ENCODE peak calls at places on chromosome 6, in four cellular contexts. E, H, W and V are unnamed samples.

GRCh38 chr6:148959008-148959407 is 212.2 kb downstream of the UST start:
- DNase-seq in E (no peak), H (no peak), W (no peak), V (no peak)

GRCh38 chr6:161449521-161449920 is 175.7 kb upstream of the AGPAT4 start:
- DNase-seq in E (no peak), H (no peak), W (no peak), V (no peak)

GRCh38 chr6:89610149-89610642 is 28.4 kb downstream of the LYRM2 start:
- DNase-seq in E (peak), H (peak), W (peak), V (peak)

GRCh38 chr6:33717857-33718552 is 6.5 kb upstream of the UQCC2 start:
- DNase-seq in E (no peak), H (no peak), W (no peak), V (no peak)

GRCh38 chr6:137761072-137761471 is 106.0 kb upstream of the TNFAIP3 start:
- DNase-seq in E (no peak), H (peak), W (no peak), V (no peak)

GRCh38 chr6:135939216-135939610 is 87.7 kb downstream of the PDE7B start:
- DNase-seq in E (no peak), H (no peak), W (no peak), V (no peak)

GRCh38 chr6:162271922-162272321 is 455.6 kb downstream of the PRKN start:
- DNase-seq in E (no peak), H (peak), W (no peak), V (no peak)

GRCh38 chr6:120852293-120852849 is 481.9 kb downstream of the TBC1D32 start:
- DNase-seq in E (no peak), H (no peak), W (no peak), V (no peak)

GRCh38 chr6:34236423-34237315 is at the start of gene HMGA1:
- DNase-seq in E (peak), H (peak), W (peak), V (peak)

GRCh38 chr6:14002176-14002947 is 77.6 kb downstream of the RNF182 start:
- DNase-seq in E (no peak), H (no peak), W (no peak), V (peak)

GRCh38 chr6:154113392-154113791 is 74.4 kb downstream of the OPRM1 start:
- DNase-seq in E (no peak), H (no peak), W (no peak), V (no peak)

GRCh38 chr6:125913864-125914351 is 42.7 kb upstream of the HINT3 start:
- DNase-seq in E (no peak), H (no peak), W (peak), V (no peak)

GRCh38 chr6:139338845-139339244 is 35.6 kb downstream of the CITED2 start:
- DNase-seq in E (no peak), H (no peak), W (peak), V (no peak)

GRCh38 chr6:166624275-166624674 is 2.8 kb downstream of the RPS6KA2 start:
- DNase-seq in E (no peak), H (no peak), W (peak), V (no peak)

GRCh38 chr6:163170294-163170883 is 244.1 kb upstream of the QKI start:
- DNase-seq in E (peak), H (peak), W (no peak), V (peak)

GRCh38 chr6:33114428-33114827 is 38.6 kb downstream of the HLA-DPB1 start:
- DNase-seq in E (no peak), H (no peak), W (no peak), V (no peak)

GRCh38 chr6:43927525-43928210 is 157.7 kb downstream of the VEGFA start:
- DNase-seq in E (no peak), H (no peak), W (no peak), V (no peak)

GRCh38 chr6:6908116-6908515 is 199.6 kb upstream of the RREB1 start:
- DNase-seq in E (no peak), H (no peak), W (no peak), V (no peak)

GRCh38 chr6:26057899-26058298 is 29.3 kb upstream of the HFE start:
- DNase-seq in E (no peak), H (no peak), W (no peak), V (no peak)

GRCh38 chr6:44733868-44734267 is 346.4 kb downstream of the CDC5L start:
- DNase-seq in E (no peak), H (no peak), W (no peak), V (no peak)

GRCh38 chr6:118697554-118697953 is 46.2 kb upstream of the CEP85L start:
- DNase-seq in E (no peak), H (no peak), W (no peak), V (no peak)

GRCh38 chr6:71887006-71887743 is 825 bp downstream of the RIMS1 start:
- DNase-seq in E (peak), H (peak), W (no peak), V (peak)

GRCh38 chr6:154738561-154738961 is 5.3 kb downstream of the SCAF8 start:
- DNase-seq in E (no peak), H (peak), W (peak), V (no peak)

GRCh38 chr6:35585688-35586087 is 73.0 kb upstream of the TULP1 start:
- DNase-seq in E (no peak), H (no peak), W (no peak), V (no peak)

GRCh38 chr6:138272543-138273305 is 54.4 kb upstream of the PBOV1 start:
- DNase-seq in E (no peak), H (peak), W (peak), V (no peak)

GRCh38 chr6:122825180-122825579 is 36.1 kb downstream of the SMPDL3A start:
- DNase-seq in E (no peak), H (peak), W (no peak), V (no peak)

GRCh38 chr6:112337209-112337638 is 9.9 kb upstream of the RFPL4B start:
- DNase-seq in E (peak), H (peak), W (peak), V (peak)

GRCh38 chr6:142822882-142823578 is 121.9 kb downstream of the HIVEP2 start:
- DNase-seq in E (peak), H (peak), W (no peak), V (peak)

GRCh38 chr6:114085206-114085605 is 114.3 kb upstream of the HDAC2 start:
- DNase-seq in E (no peak), H (no peak), W (peak), V (no peak)

GRCh38 chr6:109610555-109610954 is 80.4 kb downstream of the AK9 start:
- DNase-seq in E (no peak), H (no peak), W (no peak), V (no peak)

GRCh38 chr6:117222861-117223260 is 42.5 kb upstream of the VGLL2 start:
- DNase-seq in E (no peak), H (no peak), W (no peak), V (no peak)

GRCh38 chr6:7073810-7074525 is 33.8 kb upstream of the RREB1 start:
- DNase-seq in E (no peak), H (no peak), W (no peak), V (no peak)

GRCh38 chr6:39087197-39087596 is 27.8 kb downstream of the SAYSD1 start:
- DNase-seq in E (no peak), H (no peak), W (no peak), V (no peak)

DNA sequence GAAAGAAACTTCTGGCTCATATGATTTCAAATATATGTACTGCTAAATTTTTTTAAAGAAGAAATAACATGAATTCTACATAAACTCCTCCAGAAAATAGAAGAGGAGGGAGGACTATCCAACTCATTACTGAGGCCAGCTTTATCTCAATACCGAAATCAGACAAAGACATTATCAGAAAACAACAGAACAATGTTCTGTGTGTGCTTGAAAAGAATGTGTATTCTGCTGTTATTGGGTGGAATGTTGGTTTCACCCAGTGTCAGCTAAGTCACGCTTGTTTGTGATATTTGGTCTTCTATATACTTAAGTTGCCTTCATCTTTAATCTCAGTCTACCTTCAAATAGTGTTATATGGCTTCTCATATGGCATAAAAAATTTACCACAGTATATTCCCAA is 18.6 kb upstream of the ELOVL2 start:
- DNase-seq in E (no peak), H (no peak), W (no peak), V (no peak)
- H4K5ac ChIP-seq in E (no peak), H (no peak), W (no peak), V (no peak)

GRCh38 chr6:170031684-170032121 is 259.2 kb downstream of the DLL1 start:
- DNase-seq in E (no peak), H (no peak), W (no peak), V (no peak)

GRCh38 chr6:170032197-170032596 is 258.7 kb downstream of the DLL1 start:
- DNase-seq in E (no peak), H (no peak), W (no peak), V (no peak)

GRCh38 chr6:170033666-170034065 is 257.2 kb downstream of the DLL1 start:
- DNase-seq in E (no peak), H (no peak), W (no peak), V (no peak)

GRCh38 chr6:170034294-170034693 is 256.6 kb downstream of the DLL1 start:
- DNase-seq in E (no peak), H (no peak), W (no peak), V (no peak)

GRCh38 chr6:170032706-170033309 is 258.1 kb downstream of the DLL1 start:
- DNase-seq in E (no peak), H (no peak), W (no peak), V (no peak)
- H3K18ac ChIP-seq in E (no peak), H (no peak), W (no peak), V (no peak)

GRCh38 chr6:10743514-10743913 is 4.1 kb upstream of the TMEM14B start:
- DNase-seq in E (no peak), H (no peak), W (no peak), V (no peak)

GRCh38 chr6:10746915-10747250 is 722 bp upstream of the TMEM14B start:
- DNase-seq in E (no peak), H (no peak), W (no peak), V (no peak)

GRCh38 chr6:10745116-10745515 is 2.5 kb upstream of the TMEM14B start:
- DNase-seq in E (no peak), H (no peak), W (no peak), V (no peak)

GRCh38 chr6:10740061-10740460 is 7.5 kb upstream of the TMEM14B start:
- DNase-seq in E (no peak), H (no peak), W (no peak), V (no peak)

GRCh38 chr6:10742251-10742650 is 5.4 kb upstream of the TMEM14B start:
- DNase-seq in E (no peak), H (no peak), W (no peak), V (no peak)
- H4K5ac ChIP-seq in E (no peak), H (no peak), W (no peak), V (no peak)

GRCh38 chr6:115544765-115545409 is 515.8 kb downstream of the FRK start:
- DNase-seq in E (peak), H (no peak), W (no peak), V (no peak)
- H3K18ac ChIP-seq in E (no peak), H (no peak), W (no peak), V (peak)

GRCh38 chr6:69846770-69847506 is 19.4 kb upstream of the COL19A1 start:
- DNase-seq in E (no peak), H (no peak), W (no peak), V (no peak)

GRCh38 chr6:69843189-69843588 is 23.2 kb upstream of the COL19A1 start:
- DNase-seq in E (no peak), H (no peak), W (no peak), V (no peak)

GRCh38 chr6:69846312-69846711 is 20.0 kb upstream of the COL19A1 start:
- DNase-seq in E (no peak), H (no peak), W (no peak), V (no peak)

GRCh38 chr6:69848552-69848951 is 17.8 kb upstream of the COL19A1 start:
- DNase-seq in E (no peak), H (no peak), W (no peak), V (no peak)

DNA sequence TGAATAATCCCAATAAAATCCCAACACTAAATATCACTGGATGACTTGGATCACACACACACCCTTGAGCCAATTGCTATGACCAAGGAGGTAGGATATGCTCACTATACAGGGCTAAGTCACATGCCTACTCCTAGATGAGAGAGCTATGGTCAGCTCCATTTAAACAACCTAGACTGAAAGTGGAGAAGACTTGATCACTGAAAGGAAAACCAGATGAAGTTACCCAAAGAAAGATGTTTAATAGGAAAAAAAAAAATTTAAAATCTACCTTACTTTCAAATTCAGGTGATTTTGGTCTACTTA is 18.9 kb upstream of the COL19A1 start:
- DNase-seq in E (no peak), H (no peak), W (no peak), V (no peak)
- H4K5ac ChIP-seq in E (no peak), H (no peak), W (no peak), V (no peak)

DNA sequence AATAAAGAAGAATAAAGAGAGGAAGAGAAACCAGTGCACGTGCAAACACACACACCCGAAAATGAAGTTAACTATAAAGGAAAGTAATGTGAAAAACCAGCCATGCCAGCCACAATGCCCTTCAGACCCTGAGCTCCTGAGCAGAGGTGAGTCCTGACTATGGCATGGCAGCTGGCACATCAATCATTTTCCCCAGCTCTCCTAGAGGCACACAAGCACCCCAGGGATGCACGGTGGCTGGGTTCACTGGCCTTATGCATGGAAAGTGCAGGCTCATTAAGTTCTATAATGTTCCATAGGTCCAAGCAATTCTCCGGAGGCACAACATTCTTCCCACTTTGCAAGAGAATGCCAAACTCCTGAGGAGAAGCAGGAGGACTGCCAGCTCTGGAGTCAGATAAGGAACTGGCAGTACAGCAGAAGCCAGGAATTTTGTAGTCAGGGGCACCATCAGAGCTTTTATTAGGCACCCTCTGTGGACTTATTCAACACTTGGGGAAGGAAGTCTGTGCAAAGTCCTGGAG is 175.0 kb upstream of the PRDM1 start:
- DNase-seq in E (no peak), H (no peak), W (no peak), V (no peak)
- H3K18ac ChIP-seq in E (no peak), H (no peak), W (no peak), V (no peak)

GRCh38 chr6:81237226-81237625 is 515.3 kb downstream of the TENT5A start:
- DNase-seq in E (no peak), H (no peak), W (no peak), V (no peak)

GRCh38 chr6:81241717-81242116 is 510.8 kb downstream of the TENT5A start:
- DNase-seq in E (no peak), H (peak), W (peak), V (no peak)

GRCh38 chr6:81238390-81238789 is 514.1 kb downstream of the TENT5A start:
- DNase-seq in E (no peak), H (no peak), W (no peak), V (no peak)

GRCh38 chr6:81242634-81243033 is 509.8 kb downstream of the TENT5A start:
- DNase-seq in E (no peak), H (no peak), W (no peak), V (no peak)

DNA sequence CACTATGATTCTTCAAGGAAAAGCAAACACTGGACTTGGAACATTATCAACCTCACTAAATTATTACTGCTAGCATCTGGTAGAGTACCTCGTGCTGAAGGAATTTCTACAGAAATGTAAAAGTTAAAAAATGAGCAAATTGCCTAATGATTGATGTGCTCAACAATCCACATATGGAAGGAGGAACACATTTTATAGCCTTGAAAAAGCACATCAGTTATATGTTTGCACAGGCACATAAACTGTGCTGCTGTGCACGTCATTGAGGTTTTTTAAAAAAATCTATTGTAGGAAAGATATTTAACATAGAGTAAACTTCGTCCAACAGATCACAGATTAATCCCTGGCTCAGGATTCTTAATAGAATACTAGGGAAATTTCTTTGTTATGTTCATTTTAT is 511.4 kb downstream of the TENT5A start:
- DNase-seq in E (no peak), H (no peak), W (peak), V (no peak)
- H4K5ac ChIP-seq in E (no peak), H (no peak), W (no peak), V (no peak)

GRCh38 chr6:1311400-1312192 is at the start of gene FOXQ1:
- DNase-seq in E (peak), H (peak), W (peak), V (peak)
- H3K18ac ChIP-seq in E (no peak), H (no peak), W (no peak), V (no peak)